ENCODE peak calls at places on chromosomes 5 and 9, in six cellular contexts. One of them, this sample, is unnamed.

GRCh38 chr5:167952278-167952990 is 339.0 kb upstream of the WWC1 start:
- DNase-seq in NT2/D1: no peak
- DNase-seq in HCT116: no peak
- DNase-seq in GM12878: no peak
- DNase-seq in HepG2: no peak
- DNase-seq in H1: no peak
- DNase-seq in this sample: no peak

GRCh38 chr9:114347675-114348074 is 18.0 kb downstream of the ORM2 start:
- DNase-seq in NT2/D1: no peak
- DNase-seq in HCT116: no peak
- DNase-seq in H1: no peak
- DNase-seq in HepG2: no peak
- DNase-seq in GM12878: no peak
- DNase-seq in this sample: no peak

GRCh38 chr9:93577045-93577939 is 908 bp downstream of the PHF2 start:
- DNase-seq in HepG2: no peak
- DNase-seq in HCT116: no peak
- DNase-seq in H1: no peak
- DNase-seq in NT2/D1: no peak
- DNase-seq in GM12878: no peak
- DNase-seq in this sample: peak

GRCh38 chr5:124927735-124928134 is 181.3 kb upstream of the ZNF608 start:
- DNase-seq in HCT116: no peak
- DNase-seq in GM12878: no peak
- DNase-seq in NT2/D1: no peak
- DNase-seq in HepG2: no peak
- DNase-seq in H1: no peak
- DNase-seq in this sample: no peak

GRCh38 chr9:87862536-87863268 is 20.0 kb upstream of the SPATA31E1 start:
- DNase-seq in HepG2: no peak
- DNase-seq in HCT116: peak
- DNase-seq in H1: no peak
- DNase-seq in GM12878: no peak
- DNase-seq in NT2/D1: peak
- DNase-seq in this sample: no peak

GRCh38 chr9:6938873-6939272 is 181.1 kb downstream of the KDM4C start:
- DNase-seq in HepG2: no peak
- DNase-seq in HCT116: no peak
- DNase-seq in NT2/D1: no peak
- DNase-seq in H1: no peak
- DNase-seq in GM12878: no peak
- DNase-seq in this sample: no peak

GRCh38 chr5:138748630-138749081 is 4.6 kb upstream of the CTNNA1 start:
- DNase-seq in NT2/D1: no peak
- DNase-seq in HCT116: no peak
- DNase-seq in H1: no peak
- DNase-seq in GM12878: no peak
- DNase-seq in HepG2: no peak
- DNase-seq in this sample: no peak

GRCh38 chr9:78261403-78262001 is 25.6 kb downstream of the CEP78 start:
- DNase-seq in H1: no peak
- DNase-seq in HepG2: peak
- DNase-seq in GM12878: no peak
- DNase-seq in HCT116: peak
- DNase-seq in NT2/D1: no peak
- DNase-seq in this sample: peak

GRCh38 chr5:43275391-43275790 is 37.8 kb downstream of the HMGCS1 start:
- DNase-seq in HepG2: no peak
- DNase-seq in NT2/D1: no peak
- DNase-seq in H1: no peak
- DNase-seq in HCT116: no peak
- DNase-seq in GM12878: no peak
- DNase-seq in this sample: no peak

GRCh38 chr5:50564079-50564478 is 102.4 kb upstream of the PARP8 start:
- DNase-seq in HCT116: no peak
- DNase-seq in H1: no peak
- DNase-seq in HepG2: no peak
- DNase-seq in NT2/D1: no peak
- DNase-seq in GM12878: peak
- DNase-seq in this sample: no peak

GRCh38 chr9:76534031-76534430 is 75.0 kb downstream of the GCNT1 start:
- DNase-seq in H1: no peak
- DNase-seq in NT2/D1: no peak
- DNase-seq in GM12878: no peak
- DNase-seq in HepG2: no peak
- DNase-seq in HCT116: no peak
- DNase-seq in this sample: no peak

DNA sequence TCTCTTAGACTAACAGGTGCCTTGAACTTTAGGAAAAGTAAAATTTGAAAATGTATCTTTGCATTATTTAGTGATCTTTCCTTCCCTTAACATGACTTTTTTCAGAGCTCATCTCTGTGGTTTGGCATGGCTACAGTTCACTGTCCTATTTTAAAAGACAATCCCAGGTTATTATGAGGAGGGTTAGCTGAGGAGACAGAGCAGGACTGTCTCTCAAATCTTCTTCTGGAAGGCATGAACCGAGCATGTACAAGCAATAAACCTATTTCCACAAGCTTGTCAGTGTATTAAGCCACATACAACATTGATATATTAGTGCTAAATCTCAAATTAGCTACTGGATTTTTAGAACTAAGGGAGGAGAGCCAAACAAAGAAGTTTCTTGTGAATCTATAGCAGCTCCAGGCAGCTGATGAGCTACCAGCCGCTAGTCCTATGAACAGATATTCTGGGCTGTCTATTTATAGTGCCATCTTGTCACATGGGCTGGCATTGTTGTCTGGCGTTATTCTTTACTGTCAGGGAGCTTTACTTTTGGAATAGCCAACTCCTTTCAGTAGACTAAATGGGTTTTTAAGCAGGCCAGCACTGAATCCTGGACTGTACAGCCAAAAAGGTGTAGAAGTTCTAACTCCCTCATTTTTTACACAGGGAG is 171.2 kb upstream of the ACTBL2 start:
- DNase-seq in H1: no peak
- DNase-seq in HCT116: no peak
- DNase-seq in NT2/D1: no peak
- DNase-seq in HepG2: no peak
- DNase-seq in GM12878: no peak
- DNase-seq in this sample: no peak
- TF ChIP-seq ZNF274 in H1: no peak
- TF ChIP-seq ZNF274 in HCT116: no peak
- TF ChIP-seq ZNF274 in NT2/D1: no peak
- TF ChIP-seq ZNF274 in HepG2: no peak
- TF ChIP-seq ZNF274 in GM12878: no peak
- TF ChIP-seq ZNF274 in this sample: no peak

GRCh38 chr9:120926397-120926928 is at the start of gene TRAF1:
- DNase-seq in GM12878: no peak
- DNase-seq in NT2/D1: no peak
- DNase-seq in HCT116: no peak
- DNase-seq in HepG2: no peak
- DNase-seq in H1: no peak
- DNase-seq in this sample: no peak
- H3K4me3 ChIP-seq in GM12878: peak
- H3K4me3 ChIP-seq in NT2/D1: no peak
- H3K4me3 ChIP-seq in HCT116: no peak
- H3K4me3 ChIP-seq in HepG2: no peak
- H3K4me3 ChIP-seq in H1: no peak
- H3K4me3 ChIP-seq in this sample: no peak

DNA sequence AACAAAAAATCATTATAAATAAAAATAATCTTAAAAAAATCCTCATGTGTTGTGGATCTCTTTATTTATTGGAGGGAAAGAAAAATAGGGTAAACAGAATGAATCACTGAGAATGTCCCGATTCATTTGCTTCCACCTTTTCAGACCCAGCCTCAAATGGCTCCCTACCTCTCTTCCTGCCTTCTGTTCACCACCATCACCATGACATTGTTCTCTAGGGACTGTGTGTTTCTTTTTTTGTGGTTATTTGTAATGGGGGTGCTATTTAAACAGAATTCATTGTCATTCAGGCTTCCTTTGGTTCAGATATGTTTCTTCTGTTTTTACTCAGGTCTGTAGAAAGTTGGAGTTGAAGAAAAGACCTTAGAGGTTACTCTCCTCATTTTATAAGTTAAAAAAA is 198.2 kb downstream of the KIF4B start:
- DNase-seq in H1: no peak
- DNase-seq in NT2/D1: no peak
- DNase-seq in HepG2: no peak
- DNase-seq in HCT116: no peak
- DNase-seq in GM12878: no peak
- DNase-seq in this sample: no peak
- TF ChIP-seq ZNF274 in H1: no peak
- TF ChIP-seq ZNF274 in NT2/D1: no peak
- TF ChIP-seq ZNF274 in HepG2: no peak
- TF ChIP-seq ZNF274 in HCT116: no peak
- TF ChIP-seq ZNF274 in GM12878: no peak
- TF ChIP-seq ZNF274 in this sample: no peak

GRCh38 chr5:77642915-77643653 is 4.6 kb upstream of the OTP start:
- DNase-seq in NT2/D1: no peak
- DNase-seq in HepG2: no peak
- DNase-seq in H1: peak
- DNase-seq in GM12878: no peak
- DNase-seq in HCT116: no peak
- DNase-seq in this sample: no peak
- H3K4me3 ChIP-seq in NT2/D1: no peak
- H3K4me3 ChIP-seq in HepG2: no peak
- H3K4me3 ChIP-seq in H1: no peak
- H3K4me3 ChIP-seq in GM12878: no peak
- H3K4me3 ChIP-seq in HCT116: no peak
- H3K4me3 ChIP-seq in this sample: no peak

DNA sequence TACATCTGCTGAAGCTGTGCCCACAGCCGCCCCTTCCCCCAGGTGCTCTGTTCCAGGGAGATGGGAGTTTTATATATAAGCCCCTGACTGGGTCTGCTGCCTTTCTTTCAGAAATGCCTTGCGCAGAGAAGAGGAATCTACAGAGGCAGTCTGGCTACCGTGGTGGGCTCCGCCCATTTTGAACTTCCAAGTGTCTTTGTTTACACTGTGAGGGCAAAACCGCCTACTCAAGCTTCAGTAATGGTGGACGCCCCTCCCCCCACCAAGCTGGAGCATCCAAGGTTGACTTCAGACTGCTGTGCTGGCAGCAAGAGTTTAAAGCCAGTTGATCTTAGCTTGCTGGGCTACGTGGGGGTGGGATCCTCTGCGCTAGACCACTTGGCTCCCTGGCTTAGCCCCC is 41.3 kb downstream of the RANBP17 start:
- DNase-seq in HepG2: no peak
- DNase-seq in NT2/D1: no peak
- DNase-seq in HCT116: no peak
- DNase-seq in GM12878: no peak
- DNase-seq in H1: peak
- DNase-seq in this sample: no peak
- TF ChIP-seq ZNF274 in HepG2: no peak
- TF ChIP-seq ZNF274 in NT2/D1: no peak
- TF ChIP-seq ZNF274 in HCT116: no peak
- TF ChIP-seq ZNF274 in GM12878: no peak
- TF ChIP-seq ZNF274 in H1: no peak
- TF ChIP-seq ZNF274 in this sample: no peak